ENCODE peak calls at places on chromosome 1, in nine cellular contexts. T is H1, C is prostate gland, R is HCT116, Y is breast epithelium, B is GM12878, L is transverse colon, Q is endothelial cell of umbilical vein, F is stomach. W is an unnamed sample. For H3K4me1, the result is how much of the 10 kb centered on the place peaks cover.

GRCh38 chr1:227424159-227424680 is 105.9 kb upstream of the CDC42BPA start:
- DNase-seq in T (no peak), C (no peak), R (no peak), Y (no peak), B (no peak), L (no peak), Q (peak), F (no peak), W (no peak)

GRCh38 chr1:7771673-7772299 is 690 bp downstream of the VAMP3 start:
- DNase-seq in T (no peak), C (no peak), R (no peak), Y (no peak), B (no peak), L (no peak), Q (peak), F (no peak), W (no peak)

GRCh38 chr1:84078108-84078823 is 65.8 kb upstream of the PRKACB start:
- DNase-seq in T (peak), C (no peak), R (no peak), Y (peak), B (no peak), L (no peak), Q (peak), F (no peak), W (peak)

GRCh38 chr1:151547119-151547899 is 7.2 kb downstream of the TUFT1 start:
- DNase-seq in T (peak), C (peak), R (peak), Y (peak), B (no peak), L (peak), Q (peak), F (peak), W (peak)

GRCh38 chr1:195733826-195734225 is 874.4 kb downstream of the KCNT2 start:
- DNase-seq in T (no peak), C (no peak), R (peak), Y (no peak), B (no peak), L (peak), Q (no peak), F (no peak), W (no peak)

GRCh38 chr1:204266504-204267034 is 52.8 kb upstream of the GOLT1A start:
- DNase-seq in T (no peak), C (no peak), R (no peak), Y (no peak), B (no peak), L (peak), Q (no peak), F (peak), W (no peak)

GRCh38 chr1:226682841-226683800 is 56.0 kb downstream of the ITPKB start:
- DNase-seq in T (no peak), C (no peak), R (no peak), Y (peak), B (no peak), L (no peak), Q (no peak), F (no peak), W (peak)

GRCh38 chr1:220734571-220735326 is 13.4 kb upstream of the MTARC2 start:
- DNase-seq in T (no peak), C (no peak), R (no peak), Y (no peak), B (no peak), L (peak), Q (peak), F (no peak), W (no peak)

GRCh38 chr1:224621813-224622682 is 5.9 kb downstream of the CNIH3 start:
- DNase-seq in T (no peak), C (no peak), R (no peak), Y (no peak), B (no peak), L (no peak), Q (no peak), F (no peak), W (no peak)

GRCh38 chr1:38820860-38821259 is 38.7 kb downstream of the RRAGC start:
- DNase-seq in T (no peak), C (no peak), R (no peak), Y (no peak), B (no peak), L (no peak), Q (no peak), F (no peak), W (no peak)

GRCh38 chr1:43622901-43623780 is 26.8 kb upstream of the KDM4A start:
- DNase-seq in T (no peak), C (no peak), R (no peak), Y (no peak), B (no peak), L (no peak), Q (no peak), F (no peak), W (no peak)

GRCh38 chr1:37556712-37557196 is at the start of gene DNALI1:
- DNase-seq in T (peak), C (peak), R (no peak), Y (peak), B (no peak), L (peak), Q (peak), F (peak), W (peak)

GRCh38 chr1:14787604-14788003 is 189.1 kb downstream of the KAZN start:
- DNase-seq in T (peak), C (no peak), R (no peak), Y (no peak), B (no peak), L (no peak), Q (no peak), F (no peak), W (no peak)

GRCh38 chr1:10431065-10431730 is 965 bp downstream of the CENPS start:
- DNase-seq in T (no peak), C (no peak), R (no peak), Y (no peak), B (no peak), L (no peak), Q (no peak), F (no peak), W (no peak)

GRCh38 chr1:76835203-76835602 is 32.1 kb upstream of the ST6GALNAC5 start:
- DNase-seq in T (no peak), C (no peak), R (no peak), Y (no peak), B (no peak), L (no peak), Q (no peak), F (no peak), W (no peak)

GRCh38 chr1:235319255-235319654 is 8.7 kb downstream of the ARID4B start:
- DNase-seq in T (no peak), C (no peak), R (no peak), Y (no peak), B (no peak), L (no peak), Q (no peak), F (no peak), W (no peak)

GRCh38 chr1:26894263-26894662 is 4.2 kb upstream of the GPN2 start:
- DNase-seq in T (no peak), C (no peak), R (no peak), Y (no peak), B (no peak), L (no peak), Q (no peak), F (no peak), W (no peak)

GRCh38 chr1:177600371-177600770 is 369.5 kb downstream of the SEC16B start:
- DNase-seq in T (no peak), C (no peak), R (no peak), Y (no peak), B (no peak), L (no peak), Q (no peak), F (no peak), W (no peak)

GRCh38 chr1:156082111-156083091 is at the start of gene MEX3A:
- DNase-seq in T (peak), C (peak), R (no peak), Y (peak), B (no peak), L (peak), Q (peak), F (peak), W (peak)

GRCh38 chr1:37448691-37449417 is 25.5 kb upstream of the ZC3H12A start:
- DNase-seq in T (no peak), C (peak), R (no peak), Y (no peak), B (no peak), L (no peak), Q (no peak), F (no peak), W (no peak)

GRCh38 chr1:119861547-119861946 is 34.8 kb downstream of the ADAM30 start:
- DNase-seq in T (no peak), C (no peak), R (no peak), Y (no peak), B (no peak), L (no peak), Q (no peak), F (no peak), W (no peak)

GRCh38 chr1:15836772-15837669 is 10.5 kb upstream of the SPEN start:
- DNase-seq in T (peak), C (no peak), R (no peak), Y (no peak), B (no peak), L (peak), Q (peak), F (peak), W (peak)

GRCh38 chr1:172845371-172845770 is 186.5 kb downstream of the FASLG start:
- DNase-seq in T (no peak), C (no peak), R (no peak), Y (no peak), B (no peak), L (no peak), Q (no peak), F (no peak), W (no peak)

GRCh38 chr1:186882372-186883134 is 53.8 kb downstream of the PLA2G4A start:
- DNase-seq in T (no peak), C (no peak), R (no peak), Y (no peak), B (no peak), L (no peak), Q (no peak), F (no peak), W (no peak)

DNA sequence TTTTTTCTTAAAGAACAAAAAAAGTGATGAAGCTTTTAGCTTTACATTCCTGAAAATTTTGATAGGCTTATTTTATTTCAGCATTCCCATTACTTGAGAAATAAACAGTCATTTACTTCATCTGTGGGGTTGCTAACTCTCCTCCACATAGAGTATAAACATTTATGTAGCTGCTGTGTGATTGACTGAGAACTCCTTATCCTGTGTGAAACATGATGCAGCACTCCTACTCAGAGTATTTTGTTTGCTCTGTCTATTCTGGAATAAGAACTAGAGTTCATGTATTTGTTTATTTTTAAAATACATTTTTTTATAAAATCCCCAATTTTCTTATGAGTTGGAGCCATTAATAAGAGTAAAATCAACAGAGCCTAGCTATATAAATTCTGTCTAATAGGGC is 318.7 kb upstream of the SPAG17 start:
- DNase-seq in T (no peak), C (no peak), R (no peak), Y (no peak), B (no peak), L (no peak), Q (no peak), F (no peak), W (no peak)
- TF ChIP-seq POLR2A in T (no peak), C (no peak), R (no peak), Y (no peak), B (no peak), L (no peak), Q (no peak), F (no peak), W (no peak)

GRCh38 chr1:149849947-149850360 is 49.4 kb upstream of the BOLA1 start:
- DNase-seq in T (no peak), C (peak), R (no peak), Y (no peak), B (no peak), L (no peak), Q (peak), F (no peak), W (no peak)
- TF ChIP-seq POLR2AphosphoS5 in T (peak), C (peak), R (no peak), Y (no peak), B (no peak), L (no peak), Q (no peak), F (no peak), W (no peak)

DNA sequence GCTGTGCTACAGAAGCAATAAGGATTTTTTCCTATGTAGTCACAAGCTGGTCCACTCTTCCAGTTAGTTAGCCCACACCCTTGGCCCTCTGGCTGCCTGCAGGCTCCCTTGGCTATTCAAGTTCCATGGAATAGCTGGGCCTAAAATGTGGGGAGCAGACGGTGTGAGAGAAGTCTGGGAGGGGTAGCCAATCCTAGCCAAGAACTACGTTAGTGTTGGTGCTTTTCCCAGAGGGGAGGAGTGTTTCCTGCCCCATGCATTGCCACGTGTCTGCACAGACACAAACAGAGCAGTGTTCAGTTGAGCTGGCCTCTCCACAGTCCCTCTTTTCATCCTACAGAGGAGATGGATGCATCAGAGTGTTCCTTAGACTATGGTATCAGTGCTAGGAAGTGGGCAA is 59.0 kb upstream of the IPO9 start:
- DNase-seq in T (no peak), C (no peak), R (no peak), Y (no peak), B (no peak), L (no peak), Q (peak), F (no peak), W (no peak)
- H3K4me1 ChIP-seq in T (under half), C (under half), R (under half), Y (under half), B (under half), L (under half), Q (under half), F (under half), W (under half)

GRCh38 chr1:35764283-35764682 is 5.5 kb downstream of the CLSPN start:
- DNase-seq in T (no peak), C (no peak), R (no peak), Y (no peak), B (no peak), L (no peak), Q (no peak), F (no peak), W (no peak)

GRCh38 chr1:35773711-35774110 is 3.9 kb upstream of the CLSPN start:
- DNase-seq in T (no peak), C (no peak), R (no peak), Y (no peak), B (no peak), L (no peak), Q (peak), F (no peak), W (no peak)

GRCh38 chr1:35769188-35769758 is 505 bp downstream of the CLSPN start:
- DNase-seq in T (peak), C (peak), R (peak), Y (peak), B (peak), L (peak), Q (peak), F (peak), W (peak)

GRCh38 chr1:35768350-35769187 is 1.2 kb downstream of the CLSPN start:
- DNase-seq in T (no peak), C (no peak), R (no peak), Y (no peak), B (no peak), L (no peak), Q (no peak), F (no peak), W (no peak)

GRCh38 chr1:35769759-35770446 is at the start of gene CLSPN:
- DNase-seq in T (peak), C (peak), R (peak), Y (peak), B (peak), L (peak), Q (peak), F (peak), W (peak)
- TF ChIP-seq POLR2A in T (peak), C (peak), R (peak), Y (no peak), B (peak), L (no peak), Q (peak), F (no peak), W (no peak)

DNA sequence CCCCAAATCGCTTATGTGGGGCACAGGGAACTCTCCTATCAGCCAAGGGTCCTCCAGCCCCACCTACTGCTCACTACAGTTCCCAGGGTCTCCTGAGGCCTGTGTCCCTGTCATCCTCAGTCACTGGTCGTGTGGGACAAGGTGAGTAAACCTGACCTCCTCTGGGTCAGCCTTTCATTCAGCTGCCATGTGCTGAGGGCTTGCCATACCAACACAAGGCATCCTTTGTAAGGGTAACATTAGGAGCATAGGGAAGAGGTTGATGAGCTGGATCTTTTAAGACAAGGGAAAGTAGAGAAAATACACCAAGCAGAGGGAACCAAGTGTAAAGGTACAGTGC is 11.2 kb upstream of the SNAPIN start:
- DNase-seq in T (no peak), C (no peak), R (no peak), Y (no peak), B (no peak), L (no peak), Q (no peak), F (no peak), W (no peak)
- TF ChIP-seq POLR2AphosphoS5 in T (no peak), C (no peak), R (no peak), Y (no peak), B (peak), L (no peak), Q (peak), F (no peak), W (no peak)

DNA sequence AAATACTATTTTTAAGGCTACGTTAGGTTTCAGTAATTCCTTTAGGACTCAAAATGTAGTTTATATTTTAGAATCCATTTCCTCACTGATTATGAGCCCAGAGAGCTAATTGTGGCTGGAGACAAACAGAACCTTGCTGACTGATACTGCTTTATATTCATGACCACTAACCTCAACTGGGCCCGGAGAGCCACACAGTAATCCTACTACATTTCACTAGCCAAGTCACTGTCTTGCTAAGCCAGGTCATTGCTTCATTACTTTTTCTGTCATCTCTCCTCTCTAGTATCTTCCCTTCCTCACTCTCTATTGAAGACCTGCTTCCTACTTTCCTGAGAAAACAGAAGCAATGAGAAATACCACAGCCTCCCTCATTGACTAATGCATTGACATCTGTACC is 24.7 kb downstream of the IL23R start:
- DNase-seq in T (no peak), C (no peak), R (no peak), Y (no peak), B (no peak), L (no peak), Q (no peak), F (no peak), W (no peak)
- H3K4me1 ChIP-seq in T (under half), C (under half), R (under half), Y (under half), B (under half), L (under half), Q (under half), F (under half), W (under half)

W was measured in sigmoid colon.